ENCODE peak calls at places on chromosomes 2 and 18, in four cellular contexts. Z is stomach, V is transverse colon, L is OCI-LY7. J is an unnamed sample.

GRCh38 chr2:30026091-30027055 is 105.0 kb upstream of the ALK start:
- DNase-seq in Z (peak), V (peak), L (peak), J (peak)

GRCh38 chr18:67875936-67876335 is 359.4 kb upstream of the DSEL start:
- DNase-seq in V (no peak), L (no peak), Z (no peak), J (no peak)

GRCh38 chr2:197827618-197828017 is 23.2 kb downstream of the PLCL1 start:
- DNase-seq in V (no peak), L (no peak), Z (no peak), J (no peak)

GRCh38 chr18:43877922-43878321 is 600.6 kb upstream of the SYT4 start:
- DNase-seq in Z (no peak), V (no peak), L (no peak), J (no peak)

GRCh38 chr2:109110185-109110584 is 18.8 kb upstream of the SH3RF3 start:
- DNase-seq in L (no peak), V (no peak), Z (no peak), J (no peak)

GRCh38 chr2:127675335-127676261 is at the start of gene LIMS2:
- DNase-seq in V (no peak), Z (peak), L (no peak), J (no peak)

GRCh38 chr2:43407826-43408783 is 181.7 kb upstream of the ZFP36L2 start:
- DNase-seq in Z (no peak), V (no peak), L (peak), J (no peak)

GRCh38 chr2:230218411-230218810 is 1.4 kb downstream of the SP110 start:
- DNase-seq in V (no peak), Z (no peak), L (peak), J (no peak)

GRCh38 chr2:221135699-221136098 is 436.4 kb downstream of the EPHA4 start:
- DNase-seq in V (no peak), Z (no peak), L (peak), J (no peak)

GRCh38 chr2:236167297-236168109 is 683 bp downstream of the GBX2 start:
- DNase-seq in L (no peak), V (no peak), Z (no peak), J (no peak)

GRCh38 chr18:37381554-37381953 is 184.0 kb downstream of the CELF4 start:
- DNase-seq in L (no peak), Z (no peak), V (no peak), J (no peak)

GRCh38 chr2:1603059-1603458 is 141.3 kb downstream of the PXDN start:
- DNase-seq in V (no peak), Z (no peak), L (no peak), J (no peak)

GRCh38 chr2:151027147-151027546 is 234.5 kb downstream of the RBM43 start:
- DNase-seq in L (no peak), Z (no peak), V (no peak), J (no peak)

GRCh38 chr2:151021747-151022450 is 239.8 kb downstream of the RBM43 start:
- DNase-seq in L (no peak), V (no peak), Z (no peak), J (no peak)

GRCh38 chr2:151028691-151029176 is 232.9 kb downstream of the RBM43 start:
- DNase-seq in L (no peak), Z (no peak), V (no peak), J (no peak)

GRCh38 chr2:151025816-151026215 is 235.8 kb downstream of the RBM43 start:
- DNase-seq in Z (no peak), V (no peak), L (no peak), J (no peak)

GRCh38 chr2:151024696-151025095 is 237.0 kb downstream of the RBM43 start:
- DNase-seq in Z (no peak), L (no peak), V (no peak), J (no peak)
- TF ChIP-seq CTCF in Z (no peak), L (no peak), V (no peak), J (no peak)

GRCh38 chr2:26184086-26184485 is 11.2 kb downstream of the GAREM2 start:
- DNase-seq in V (no peak), L (no peak), Z (no peak), J (no peak)
- H3K4me3 ChIP-seq in V (no peak), L (no peak), Z (peak), J (no peak)

GRCh38 chr2:26235089-26235488 is 9.3 kb downstream of the HADHA start:
- DNase-seq in Z (no peak), V (no peak), L (no peak), J (no peak)
- TF ChIP-seq CTCF in Z (no peak), V (peak), L (peak), J (no peak)

GRCh38 chr2:163737169-163737439 is 1.3 kb upstream of the FIGN start:
- DNase-seq in V (no peak), Z (no peak), L (no peak), J (no peak)
- H3K4me3 ChIP-seq in V (no peak), Z (peak), L (no peak), J (no peak)

DNA sequence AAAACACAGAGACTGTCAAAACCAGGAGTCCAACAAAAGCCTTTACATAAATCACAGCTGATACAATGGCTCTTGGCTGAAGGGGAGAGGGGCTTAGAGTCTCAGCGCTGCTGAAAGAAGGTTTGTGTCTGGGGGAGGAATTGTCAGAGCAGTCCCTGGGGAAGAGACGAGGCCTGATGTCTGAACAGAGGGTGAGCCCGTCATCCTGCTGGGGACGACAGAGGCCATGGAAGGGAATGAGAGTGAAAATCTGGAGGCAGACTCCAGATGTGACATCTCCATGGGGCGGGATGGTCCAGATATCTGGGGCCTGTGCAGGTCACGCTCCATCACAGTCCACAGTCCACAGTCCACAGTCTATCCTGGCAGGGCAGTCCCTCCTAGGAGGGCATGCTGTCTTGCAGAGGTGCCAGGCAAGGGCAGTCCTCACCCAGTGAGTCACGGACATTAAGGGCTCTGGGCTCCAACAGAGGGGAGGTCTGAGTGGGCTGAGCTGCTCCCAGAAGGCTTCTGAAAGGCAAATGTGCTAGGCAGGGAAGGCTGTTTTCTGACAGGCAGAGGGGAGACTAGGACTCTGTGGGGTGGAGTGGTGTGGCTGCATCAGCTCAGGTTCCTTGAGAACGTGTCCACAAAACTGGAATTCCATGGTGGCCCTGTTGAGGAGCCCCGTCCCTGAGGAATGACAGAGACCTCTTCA is 283.3 kb downstream of the MYCN start:
- DNase-seq in L (no peak), V (no peak), Z (no peak), J (no peak)
- TF ChIP-seq CTCF in L (no peak), V (no peak), Z (no peak), J (no peak)

J was measured in mucosa of descending colon.